ENCODE peak calls at places on chromosomes 11 and 22, in nine cellular contexts. D, J, C, Y, L, Q, Z, P and K are unnamed samples.

GRCh38 chr11:76048763-76049162 is 157.5 kb downstream of the WNT11 start:
- DNase-seq in L (no peak), P (no peak), J (no peak), D (no peak), Z (no peak), C (no peak), Y (peak), Q (no peak), K (no peak)

GRCh38 chr11:18466402-18466801 is 10.7 kb downstream of the LDHAL6A start:
- DNase-seq in C (no peak), L (no peak), D (no peak), Z (no peak), J (no peak), Y (no peak), P (no peak), Q (no peak), K (no peak)

GRCh38 chr22:24421428-24421931 is 5.9 kb upstream of the ADORA2A start:
- DNase-seq in C (no peak), Y (peak), Z (peak), D (no peak), Q (peak), P (peak), L (no peak), J (no peak), K (peak)

GRCh38 chr11:17013548-17014320 is 480 bp downstream of the PLEKHA7 start:
- DNase-seq in L (peak), D (no peak), Z (peak), Y (peak), C (no peak), J (peak), P (peak), Q (no peak), K (peak)

GRCh38 chr11:63884191-63884590 is 32.8 kb downstream of the RCOR2 start:
- DNase-seq in C (no peak), L (no peak), Z (no peak), Q (no peak), P (no peak), D (no peak), Y (no peak), J (no peak), K (no peak)

GRCh38 chr11:112503410-112503809 is 242.8 kb upstream of the PLET1 start:
- DNase-seq in L (no peak), J (no peak), C (peak), Z (no peak), P (no peak), D (no peak), Y (no peak), Q (no peak), K (no peak)

GRCh38 chr11:119684361-119685072 is 44.5 kb downstream of the NECTIN1 start:
- DNase-seq in Y (no peak), J (peak), Q (no peak), L (no peak), Z (peak), P (no peak), C (no peak), D (peak), K (peak)

GRCh38 chr11:65430406-65431217 is 8.0 kb downstream of the NEAT1 start:
- DNase-seq in Q (no peak), Z (peak), J (no peak), P (no peak), C (no peak), L (no peak), Y (peak), D (peak), K (peak)

GRCh38 chr11:122343247-122343646 is 227.2 kb upstream of the BLID start:
- DNase-seq in P (no peak), D (peak), Y (no peak), J (no peak), L (no peak), Q (no peak), Z (no peak), C (no peak), K (no peak)

GRCh38 chr11:116384407-116384806 is 388.4 kb downstream of the BUD13 start:
- DNase-seq in L (no peak), Q (no peak), C (no peak), Y (no peak), J (no peak), P (no peak), Z (no peak), D (no peak), K (no peak)

GRCh38 chr22:30902496-30903357 is 65.8 kb downstream of the MORC2 start:
- DNase-seq in P (no peak), D (no peak), J (no peak), L (no peak), Z (no peak), Y (no peak), Q (peak), C (no peak), K (no peak)

GRCh38 chr11:77959434-77959833 is 35.0 kb downstream of the INTS4 start:
- DNase-seq in J (no peak), Z (no peak), D (no peak), Y (no peak), P (no peak), L (no peak), Q (peak), C (no peak), K (no peak)

GRCh38 chr11:123579482-123579812 is 75.0 kb downstream of the SCN3B start:
- DNase-seq in D (no peak), L (no peak), Z (no peak), Y (no peak), P (no peak), Q (no peak), C (no peak), J (no peak), K (no peak)

GRCh38 chr11:20035701-20036601 is 124.3 kb downstream of the DBX1 start:
- DNase-seq in C (no peak), Y (no peak), P (peak), L (peak), Q (no peak), D (peak), J (no peak), Z (peak), K (peak)

GRCh38 chr11:33248416-33248957 is 8.7 kb upstream of the HIPK3 start:
- DNase-seq in C (no peak), Q (no peak), Y (no peak), P (no peak), J (no peak), L (no peak), Z (no peak), D (peak), K (no peak)

GRCh38 chr11:43489869-43490465 is 131.2 kb downstream of the TTC17 start:
- DNase-seq in P (no peak), D (no peak), J (no peak), Q (no peak), C (no peak), Y (no peak), L (no peak), Z (no peak), K (no peak)

GRCh38 chr11:18108254-18108653 is 2.4 kb upstream of the SAAL1 start:
- DNase-seq in Q (no peak), P (no peak), L (no peak), Y (no peak), J (no peak), C (no peak), Z (no peak), D (no peak), K (no peak)

GRCh38 chr22:31296258-31296657 is 4.0 kb upstream of the PIK3IP1 start:
- DNase-seq in D (no peak), P (no peak), Y (no peak), L (no peak), J (no peak), C (no peak), Q (no peak), Z (peak), K (no peak)

GRCh38 chr11:3675971-3676370 is 4.8 kb upstream of the CHRNA10 start:
- DNase-seq in C (no peak), P (no peak), J (no peak), Z (peak), L (no peak), D (no peak), Y (no peak), Q (no peak), K (no peak)

GRCh38 chr11:8015753-8016239 is 28.7 kb downstream of the EIF3F start:
- DNase-seq in Q (no peak), L (no peak), J (no peak), P (no peak), Y (no peak), D (peak), C (peak), Z (no peak), K (no peak)

GRCh38 chr11:133249065-133249464 is 283.2 kb downstream of the OPCML start:
- DNase-seq in Z (no peak), J (no peak), D (no peak), Q (no peak), L (no peak), Y (no peak), P (no peak), C (no peak), K (no peak)

GRCh38 chr22:27302501-27302900 is 499.1 kb downstream of the MN1 start:
- DNase-seq in J (no peak), L (no peak), D (no peak), C (no peak), P (no peak), Y (no peak), Q (no peak), Z (no peak), K (no peak)

GRCh38 chr11:132844956-132845355 is 687.3 kb downstream of the OPCML start:
- DNase-seq in P (peak), C (no peak), Q (no peak), J (no peak), Z (peak), D (peak), L (no peak), Y (no peak), K (peak)

GRCh38 chr22:50547231-50547851 is 1.6 kb downstream of the KLHDC7B start:
- DNase-seq in C (no peak), P (no peak), J (no peak), Y (no peak), Z (no peak), D (no peak), Q (peak), L (no peak), K (no peak)

GRCh38 chr11:103619480-103619879 is 417.0 kb upstream of the DDI1 start:
- DNase-seq in C (no peak), Z (peak), J (no peak), Q (peak), D (peak), L (peak), P (peak), Y (no peak), K (peak)

GRCh38 chr11:101860694-101861371 is 54.0 kb upstream of the CEP126 start:
- DNase-seq in C (no peak), J (peak), Z (peak), D (peak), Q (peak), L (peak), Y (peak), P (peak), K (peak)

GRCh38 chr11:118996926-118997626 is 862 bp upstream of the CENATAC start:
- DNase-seq in D (no peak), Z (no peak), L (peak), C (no peak), Y (peak), P (no peak), J (peak), Q (no peak), K (peak)